ENCODE peak calls at places on chromosome 16, in four cellular contexts. One of them, this sample, is unnamed.
A peak's percentile ranks its signal among the peaks of the same experiment; 100 is the strongest.

GRCh38 chr16:75219088-75219487 is 300 bp downstream of the CTRB1 start:
- ATAC-seq in upper lobe of left lung: no peak
- ATAC-seq in A549: no peak
- ATAC-seq in HepG2: peak; percentile 2
- ATAC-seq in this sample: no peak

GRCh38 chr16:10982430-10983174 is 38.2 kb downstream of the CLEC16A start:
- ATAC-seq in A549: no peak
- ATAC-seq in HepG2: no peak
- ATAC-seq in upper lobe of left lung: no peak
- ATAC-seq in this sample: no peak

GRCh38 chr16:69823831-69824563 is 61.9 kb downstream of the WWP2 start:
- ATAC-seq in upper lobe of left lung: no peak
- ATAC-seq in HepG2: peak; percentile 47
- ATAC-seq in A549: no peak
- ATAC-seq in this sample: peak; percentile 79

GRCh38 chr16:69565611-69566436 is at the start of gene NFAT5:
- ATAC-seq in HepG2: peak; percentile 85
- ATAC-seq in A549: peak; percentile 80
- ATAC-seq in upper lobe of left lung: peak; percentile 98
- ATAC-seq in this sample: peak; percentile 92

GRCh38 chr16:28179354-28179753 is 32.4 kb downstream of the XPO6 start:
- ATAC-seq in A549: no peak
- ATAC-seq in upper lobe of left lung: no peak
- ATAC-seq in HepG2: no peak
- ATAC-seq in this sample: no peak

GRCh38 chr16:13242201-13242600 is 340.8 kb downstream of the SHISA9 start:
- ATAC-seq in A549: no peak
- ATAC-seq in upper lobe of left lung: peak; percentile 53
- ATAC-seq in HepG2: no peak
- ATAC-seq in this sample: no peak

GRCh38 chr16:64065523-64065922 is 1056.3 kb downstream of the CDH11 start:
- ATAC-seq in HepG2: no peak
- ATAC-seq in A549: no peak
- ATAC-seq in upper lobe of left lung: no peak
- ATAC-seq in this sample: no peak

GRCh38 chr16:14509675-14510132 is 120.4 kb downstream of the PARN start:
- ATAC-seq in A549: no peak
- ATAC-seq in HepG2: no peak
- ATAC-seq in upper lobe of left lung: no peak
- ATAC-seq in this sample: no peak

GRCh38 chr16:9308300-9309209 is 217.1 kb downstream of the HAPSTR1 start:
- ATAC-seq in HepG2: no peak
- ATAC-seq in upper lobe of left lung: no peak
- ATAC-seq in A549: no peak
- ATAC-seq in this sample: no peak

GRCh38 chr16:78961464-78961863 is 639.1 kb downstream of the MAF start:
- ATAC-seq in A549: no peak
- ATAC-seq in upper lobe of left lung: no peak
- ATAC-seq in HepG2: no peak
- ATAC-seq in this sample: no peak

GRCh38 chr16:71590584-71590983 is 13.7 kb upstream of the TAT start:
- ATAC-seq in HepG2: no peak
- ATAC-seq in upper lobe of left lung: no peak
- ATAC-seq in A549: no peak
- ATAC-seq in this sample: no peak

GRCh38 chr16:1357906-1358566 is 6.3 kb downstream of the GNPTG start:
- ATAC-seq in A549: peak; percentile 57
- ATAC-seq in HepG2: peak; percentile 11
- ATAC-seq in upper lobe of left lung: no peak
- ATAC-seq in this sample: peak; percentile 32

GRCh38 chr16:79451196-79451816 is 149.2 kb downstream of the MAF start:
- ATAC-seq in HepG2: no peak
- ATAC-seq in upper lobe of left lung: no peak
- ATAC-seq in A549: no peak
- ATAC-seq in this sample: no peak

GRCh38 chr16:57108432-57108831 is 16.0 kb downstream of the CPNE2 start:
- ATAC-seq in HepG2: no peak
- ATAC-seq in upper lobe of left lung: no peak
- ATAC-seq in A549: no peak
- ATAC-seq in this sample: no peak

GRCh38 chr16:11386054-11386680 is 40.9 kb downstream of the RMI2 start:
- ATAC-seq in HepG2: no peak
- ATAC-seq in upper lobe of left lung: no peak
- ATAC-seq in A549: no peak
- ATAC-seq in this sample: no peak

GRCh38 chr16:886084-886543 is 84.7 kb downstream of the LMF1 start:
- ATAC-seq in HepG2: peak; percentile 20
- ATAC-seq in upper lobe of left lung: no peak
- ATAC-seq in A549: no peak
- ATAC-seq in this sample: no peak

GRCh38 chr16:80253741-80254140 is 287.1 kb upstream of the DYNLRB2 start:
- ATAC-seq in HepG2: no peak
- ATAC-seq in upper lobe of left lung: no peak
- ATAC-seq in A549: no peak
- ATAC-seq in this sample: no peak

GRCh38 chr16:49856741-49857330 is 924 bp upstream of the ZNF423 start:
- ATAC-seq in A549: peak; percentile 76
- ATAC-seq in upper lobe of left lung: peak; percentile 76
- ATAC-seq in HepG2: peak; percentile 82
- ATAC-seq in this sample: peak; percentile 73
- TF ChIP-seq EP300 in A549: no peak
- TF ChIP-seq EP300 in upper lobe of left lung: no peak
- TF ChIP-seq EP300 in HepG2: no peak
- TF ChIP-seq EP300 in this sample: no peak

GRCh38 chr16:2598723-2599122 is 60.9 kb downstream of the PDPK1 start:
- ATAC-seq in A549: no peak
- ATAC-seq in upper lobe of left lung: no peak
- ATAC-seq in HepG2: no peak
- ATAC-seq in this sample: no peak
- H3K27ac ChIP-seq in A549: no peak overlapping the region
- H3K27ac ChIP-seq in upper lobe of left lung: no peak overlapping the region
- H3K27ac ChIP-seq in HepG2: no peak overlapping the region
- H3K27ac ChIP-seq in this sample: no peak overlapping the region

GRCh38 chr16:3013491-3013951 is 798 bp downstream of the CLDN9 start:
- ATAC-seq in HepG2: peak; percentile 52
- ATAC-seq in A549: peak; percentile 47
- ATAC-seq in upper lobe of left lung: no peak
- ATAC-seq in this sample: no peak
- TF ChIP-seq EP300 in HepG2: no peak
- TF ChIP-seq EP300 in A549: no peak
- TF ChIP-seq EP300 in upper lobe of left lung: no peak
- TF ChIP-seq EP300 in this sample: no peak

GRCh38 chr16:89506791-89507191 is 1.4 kb upstream of the SPG7 start:
- ATAC-seq in HepG2: no peak
- ATAC-seq in upper lobe of left lung: no peak
- ATAC-seq in A549: no peak
- ATAC-seq in this sample: no peak

GRCh38 chr16:89506113-89506504 is 2.1 kb upstream of the SPG7 start:
- ATAC-seq in HepG2: no peak
- ATAC-seq in upper lobe of left lung: no peak
- ATAC-seq in A549: no peak
- ATAC-seq in this sample: no peak

GRCh38 chr16:89502319-89502843 is 5.8 kb upstream of the SPG7 start:
- ATAC-seq in upper lobe of left lung: peak; percentile 91
- ATAC-seq in A549: peak; percentile 67
- ATAC-seq in HepG2: no peak
- ATAC-seq in this sample: no peak

GRCh38 chr16:89505204-89506112 is 2.7 kb upstream of the SPG7 start:
- ATAC-seq in HepG2: peak; percentile 66
- ATAC-seq in upper lobe of left lung: peak; percentile 85
- ATAC-seq in A549: peak; percentile 64
- ATAC-seq in this sample: peak; percentile 57

GRCh38 chr16:89504061-89504460 is 4.1 kb upstream of the SPG7 start:
- ATAC-seq in HepG2: no peak
- ATAC-seq in upper lobe of left lung: no peak
- ATAC-seq in A549: no peak
- ATAC-seq in this sample: no peak
- H3K27ac ChIP-seq in HepG2: peak overlapping the region; percentile 94
- H3K27ac ChIP-seq in upper lobe of left lung: no peak overlapping the region
- H3K27ac ChIP-seq in A549: peak overlapping the region; percentile 94
- H3K27ac ChIP-seq in this sample: no peak overlapping the region